ENCODE peak calls at places on chromosome 15, in nine cellular contexts. P is bronchial epithelial cell, Y is transverse colon, E is lower lobe of right lung, D is GM23248, T is psoas muscle, Q is fibroblast of lung, N is Peyer's patch, I is astrocyte of the spinal cord. O is an unnamed sample.

GRCh38 chr15:28110416-28110975 is 11.4 kb upstream of the OCA2 start:
- DNase-seq in D (no peak), Y (no peak), T (no peak), I (no peak), E (no peak), P (no peak), Q (no peak), N (no peak), O (peak)

GRCh38 chr15:69414702-69415161 is 583 bp downstream of the KIF23 start:
- DNase-seq in I (peak), Y (peak), P (peak), Q (peak), N (no peak), T (no peak), D (peak), E (peak), O (peak)

GRCh38 chr15:78751602-78751979 is 59.7 kb downstream of the ADAMTS7 start:
- DNase-seq in N (peak), D (no peak), Q (no peak), Y (no peak), I (no peak), E (peak), T (no peak), P (no peak), O (no peak)

GRCh38 chr15:70875001-70875782 is 17.0 kb downstream of the THAP10 start:
- DNase-seq in Q (peak), Y (no peak), P (peak), N (no peak), T (no peak), E (no peak), D (peak), I (peak), O (no peak)

GRCh38 chr15:98874773-98875172 is 132.8 kb downstream of the PGPEP1L start:
- DNase-seq in P (peak), D (no peak), T (no peak), Y (no peak), Q (no peak), N (no peak), I (no peak), E (no peak), O (no peak)

GRCh38 chr15:98668566-98669308 is 20.4 kb downstream of the IGF1R start:
- DNase-seq in T (no peak), I (peak), D (peak), Y (no peak), E (no peak), N (no peak), P (peak), Q (peak), O (no peak)

GRCh38 chr15:63948436-63948835 is 97.8 kb downstream of the DAPK2 start:
- DNase-seq in T (no peak), I (no peak), E (no peak), Y (no peak), N (no peak), D (no peak), P (no peak), Q (no peak), O (no peak)

GRCh38 chr15:100559330-100559729 is 30.6 kb upstream of the CERS3 start:
- DNase-seq in N (peak), P (peak), E (no peak), D (peak), I (peak), Y (peak), Q (peak), T (peak), O (no peak)

GRCh38 chr15:29838352-29839010 is 16.2 kb upstream of the TJP1 start:
- DNase-seq in N (no peak), T (no peak), I (no peak), Y (no peak), D (no peak), Q (no peak), P (peak), E (no peak), O (no peak)

GRCh38 chr15:101322849-101323477 is 27.9 kb upstream of the SNRPA1 start:
- DNase-seq in T (no peak), E (no peak), Q (no peak), Y (no peak), D (no peak), I (no peak), P (no peak), N (peak), O (no peak)

GRCh38 chr15:33126559-33127290 is 67.8 kb downstream of the FMN1 start:
- DNase-seq in D (peak), Y (peak), T (peak), Q (peak), N (peak), P (peak), E (peak), I (peak), O (no peak)

GRCh38 chr15:48330045-48330840 is 986 bp upstream of the DUT start:
- DNase-seq in Y (no peak), N (no peak), Q (peak), I (peak), T (no peak), E (no peak), D (peak), P (peak), O (no peak)

GRCh38 chr15:90151989-90152645 is 49.0 kb upstream of the SEMA4B start:
- DNase-seq in Y (no peak), E (no peak), D (no peak), P (no peak), I (no peak), T (no peak), N (no peak), Q (no peak), O (peak)

GRCh38 chr15:58987501-58988010 is at the start of gene RNF111:
- DNase-seq in T (peak), I (peak), Q (peak), N (peak), Y (peak), P (peak), E (peak), D (peak), O (peak)

GRCh38 chr15:64092864-64093626 is 593 bp downstream of the CIAO2A start:
- DNase-seq in Y (peak), Q (peak), P (no peak), N (peak), T (peak), I (peak), D (peak), E (no peak), O (peak)

GRCh38 chr15:80252281-80252619 is 237 bp upstream of the CTXND1 start:
- DNase-seq in P (no peak), D (no peak), Q (no peak), Y (no peak), N (no peak), I (no peak), E (no peak), T (no peak), O (no peak)

GRCh38 chr15:74829500-74829899 is 3.1 kb downstream of the CPLX3 start:
- DNase-seq in Y (no peak), I (no peak), P (peak), Q (no peak), T (no peak), D (peak), E (no peak), N (no peak), O (no peak)

GRCh38 chr15:68277131-68277604 is 377 bp upstream of the FEM1B start:
- DNase-seq in E (peak), I (no peak), Y (peak), N (peak), Q (peak), T (no peak), D (peak), P (peak), O (peak)

GRCh38 chr15:57395292-57395691 is 19.0 kb downstream of the CGNL1 start:
- DNase-seq in I (peak), Y (no peak), T (no peak), E (no peak), D (peak), P (peak), Q (peak), N (no peak), O (no peak)

GRCh38 chr15:70099966-70100494 is 2.3 kb upstream of the TLE3 start:
- DNase-seq in D (peak), T (no peak), Q (peak), E (no peak), I (no peak), Y (no peak), N (no peak), P (no peak), O (peak)

GRCh38 chr15:69757186-69757585 is 304.6 kb downstream of the RPLP1 start:
- DNase-seq in P (peak), I (no peak), Y (no peak), E (no peak), N (no peak), Q (peak), D (peak), T (no peak), O (no peak)

GRCh38 chr15:81950841-81951414 is 94.9 kb downstream of the MEX3B start:
- DNase-seq in E (no peak), T (no peak), N (no peak), Y (no peak), I (peak), Q (peak), P (no peak), D (peak), O (peak)

GRCh38 chr15:67927501-67928156 is 87.8 kb upstream of the RNU6-1 start:
- DNase-seq in N (no peak), P (peak), T (no peak), I (peak), Q (peak), E (peak), D (peak), Y (peak), O (no peak)

GRCh38 chr15:31372635-31373091 is 46.0 kb downstream of the KLF13 start:
- DNase-seq in P (peak), E (no peak), D (peak), N (no peak), Y (no peak), Q (peak), I (peak), T (peak), O (peak)

GRCh38 chr15:52021128-52021671 is 2.2 kb downstream of the MAPK6 start:
- DNase-seq in P (peak), E (no peak), Y (peak), D (peak), T (no peak), N (peak), Q (peak), I (peak), O (peak)

GRCh38 chr15:27017168-27017809 is 46.3 kb downstream of the GABRG3 start:
- DNase-seq in E (no peak), P (peak), Q (peak), D (peak), I (peak), Y (no peak), T (no peak), N (no peak), O (peak)

GRCh38 chr15:48373855-48374421 is 42.7 kb downstream of the DUT start:
- DNase-seq in N (no peak), E (peak), P (peak), I (peak), T (peak), Y (no peak), Q (peak), D (peak), O (no peak)

GRCh38 chr15:67782592-67782991 is 42.7 kb upstream of the SKOR1 start:
- DNase-seq in D (no peak), I (no peak), Y (no peak), Q (no peak), P (no peak), E (no peak), N (no peak), T (no peak), O (peak)

GRCh38 chr15:48005921-48006541 is 114.8 kb upstream of the SLC24A5 start:
- DNase-seq in D (peak), I (no peak), T (no peak), Q (peak), Y (no peak), N (no peak), E (peak), P (no peak), O (peak)

DNA sequence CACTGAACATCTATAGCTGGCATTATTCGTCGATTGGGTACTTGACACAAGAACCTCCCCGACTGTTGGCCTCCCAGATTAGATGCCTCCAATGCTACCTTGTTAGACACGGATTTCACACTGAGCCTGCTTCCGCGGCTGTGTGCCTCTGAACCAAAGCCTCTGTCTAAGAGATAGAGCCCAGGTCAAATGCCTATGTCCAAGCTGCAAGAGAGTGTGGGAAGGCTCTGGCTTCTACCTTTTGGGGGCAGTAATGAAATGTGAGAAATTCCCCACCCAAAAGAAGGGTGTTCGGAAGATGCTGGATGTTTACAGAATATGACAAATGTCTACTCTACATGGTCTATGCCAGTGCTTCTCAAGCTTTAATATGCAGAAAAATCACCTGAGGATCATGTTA is 2.0 kb upstream of the RPUSD2 start:
- DNase-seq in Y (no peak), P (peak), I (no peak), D (no peak), N (no peak), T (no peak), Q (no peak), E (no peak), O (peak)
- H3K4me3 ChIP-seq in Y (no peak), P (no peak), I (no peak), D (no peak), N (no peak), T (no peak), Q (no peak), E (no peak), O (no peak)

GRCh38 chr15:37679627-37680026 is 254.8 kb upstream of the TMCO5A start:
- DNase-seq in Y (no peak), E (no peak), T (no peak), Q (no peak), I (no peak), N (no peak), D (no peak), P (no peak), O (no peak)
- H3K4me3 ChIP-seq in Y (no peak), E (no peak), T (no peak), Q (no peak), I (no peak), N (no peak), D (no peak), P (no peak), O (no peak)

DNA sequence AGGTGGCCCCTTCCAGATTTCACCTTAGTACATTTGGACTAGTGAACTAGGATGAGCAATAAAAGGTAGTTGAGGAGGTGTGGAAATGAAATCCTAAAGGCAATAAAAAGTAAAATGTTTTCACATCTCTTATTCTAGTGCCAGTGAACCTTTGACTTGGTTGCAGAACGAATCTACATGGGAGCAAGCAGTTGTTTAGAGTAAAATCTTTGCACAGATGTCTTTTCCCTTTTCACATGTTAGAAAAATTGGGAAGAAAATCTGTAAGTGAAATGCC is 63.9 kb downstream of the AKAP13 start:
- DNase-seq in Q (no peak), I (no peak), E (no peak), P (no peak), Y (no peak), T (no peak), D (no peak), N (no peak), O (no peak)
- H3K4me3 ChIP-seq in Q (no peak), I (no peak), E (no peak), P (no peak), Y (no peak), T (no peak), D (no peak), N (no peak), O (no peak)

GRCh38 chr15:44541282-44541958 is 4.5 kb downstream of the EIF3J start:
- DNase-seq in E (no peak), N (no peak), T (no peak), Q (peak), Y (no peak), P (peak), I (peak), D (peak), O (no peak)
- H3K4me3 ChIP-seq in E (no peak), N (no peak), T (peak), Q (peak), Y (no peak), P (no peak), I (no peak), D (peak), O (no peak)

DNA sequence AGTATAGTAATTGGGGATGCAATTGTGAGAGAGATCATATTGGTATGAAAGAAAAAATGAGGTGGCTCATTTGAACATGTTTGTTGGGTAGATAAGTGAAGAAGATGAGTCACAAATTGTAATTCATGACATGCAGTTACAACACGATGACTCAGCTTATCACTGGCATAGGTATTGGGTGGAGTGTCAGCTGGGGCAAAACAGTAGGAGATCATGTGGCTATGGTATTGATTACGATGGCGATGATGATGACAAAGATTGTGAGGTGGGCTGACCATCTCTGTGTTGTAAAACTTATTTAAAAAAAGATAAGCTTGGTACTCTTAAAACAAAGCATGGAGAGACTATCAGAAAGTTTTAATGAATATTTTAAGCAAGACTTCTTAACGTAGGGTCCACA is 11.6 kb upstream of the DPH6 start:
- DNase-seq in D (peak), Y (no peak), I (peak), Q (peak), N (no peak), P (peak), E (no peak), T (no peak), O (no peak)
- H3K4me3 ChIP-seq in D (no peak), Y (no peak), I (no peak), Q (no peak), N (no peak), P (no peak), E (no peak), T (no peak), O (no peak)